ENCODE peak calls at places on chromosomes 16 and 17, in seven cellular contexts. E is AG04450; A is breast epithelium; B is effector memory CD4-positive, alpha-beta T cell; D is OCI-LY7; I is mesenchymal stem cell; K is PC-9. R is an unnamed sample.

GRCh38 chr16:38941-39892 is 14.2 kb downstream of the POLR3K start:
- DNase-seq in E (no peak), A (peak; percentile 61), B (peak; percentile 51), D (peak; percentile 86), I (no peak), K (peak; percentile 85), R (no peak)

GRCh38 chr17:75806822-75807500 is 22.4 kb downstream of the UNK start:
- DNase-seq in E (no peak), A (no peak), B (no peak), D (no peak), I (no peak), K (no peak), R (no peak)

GRCh38 chr17:7248811-7249210 is 2.7 kb downstream of the CTDNEP1 start:
- DNase-seq in E (no peak), A (no peak), B (no peak), D (no peak), I (no peak), K (no peak), R (no peak)

GRCh38 chr17:40485851-40486512 is 15.4 kb downstream of the TNS4 start:
- DNase-seq in E (peak; percentile 98), A (peak; percentile 88), B (peak; percentile 6), D (no peak), I (peak; percentile 100), K (peak; percentile 96), R (peak; percentile 99)

GRCh38 chr16:89350701-89351380 is 133.3 kb downstream of the ZNF778 start:
- DNase-seq in E (no peak), A (no peak), B (no peak), D (no peak), I (peak; percentile 44), K (no peak), R (no peak)

GRCh38 chr16:61836804-61837398 is 199.3 kb downstream of the CDH8 start:
- DNase-seq in E (no peak), A (no peak), B (no peak), D (no peak), I (no peak), K (no peak), R (no peak)

GRCh38 chr17:8451937-8452614 is 16.4 kb downstream of the NDEL1 start:
- DNase-seq in E (no peak), A (no peak), B (no peak), D (no peak), I (no peak), K (no peak), R (no peak)

GRCh38 chr16:78448658-78449327 is 349.3 kb downstream of the WWOX start:
- DNase-seq in E (no peak), A (no peak), B (no peak), D (no peak), I (no peak), K (no peak), R (no peak)

GRCh38 chr17:73017653-73018052 is 74.8 kb downstream of the SLC39A11 start:
- DNase-seq in E (peak; percentile 41), A (no peak), B (no peak), D (no peak), I (peak; percentile 58), K (no peak), R (no peak)

DNA sequence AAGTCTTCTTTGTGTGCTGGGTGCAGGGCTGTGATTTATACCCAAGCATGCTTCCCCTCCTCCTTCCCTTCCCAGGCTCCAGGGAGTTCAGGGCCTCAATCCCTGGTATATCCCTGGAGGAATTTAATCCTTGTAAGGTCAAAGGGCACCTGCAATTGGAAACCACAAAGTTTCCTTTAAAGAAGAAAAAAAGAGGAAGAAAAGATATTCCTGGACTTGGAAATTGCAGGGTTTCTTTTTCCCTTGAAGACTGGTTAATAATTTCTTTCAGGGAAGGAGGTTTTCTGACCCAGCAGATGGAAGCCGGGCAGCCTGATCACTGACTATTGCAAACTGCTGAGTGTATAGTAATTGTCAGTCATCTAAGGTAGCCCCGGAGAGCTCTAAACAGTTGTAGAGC is 182.3 kb downstream of the AATF start:
- DNase-seq in E (no peak), A (no peak), B (no peak), D (no peak), I (peak; percentile 81), K (no peak), R (no peak)
- H3K4me3 ChIP-seq in E (no peak overlapping the region), A (no peak overlapping the region), B (no peak overlapping the region), D (no peak overlapping the region), I (no peak overlapping the region), K (no peak overlapping the region), R (no peak overlapping the region)

GRCh38 chr17:55266958-55267688 is 2.4 kb downstream of the HLF start:
- DNase-seq in E (no peak), A (no peak), B (no peak), D (no peak), I (no peak), K (no peak), R (no peak)

GRCh38 chr17:55269894-55270293 is 5.1 kb downstream of the HLF start:
- DNase-seq in E (no peak), A (no peak), B (no peak), D (no peak), I (no peak), K (no peak), R (no peak)

GRCh38 chr17:55271223-55271571 is 6.4 kb downstream of the HLF start:
- DNase-seq in E (no peak), A (no peak), B (no peak), D (no peak), I (no peak), K (no peak), R (no peak)

GRCh38 chr17:55267777-55268648 is 3.3 kb downstream of the HLF start:
- DNase-seq in E (no peak), A (no peak), B (no peak), D (no peak), I (no peak), K (no peak), R (no peak)

GRCh38 chr17:55268649-55269480 is 4.1 kb downstream of the HLF start:
- DNase-seq in E (no peak), A (no peak), B (no peak), D (no peak), I (no peak), K (no peak), R (no peak)
- H3K4me3 ChIP-seq in E (no peak overlapping the region), A (no peak overlapping the region), B (no peak overlapping the region), D (no peak overlapping the region), I (no peak overlapping the region), K (no peak overlapping the region), R (no peak overlapping the region)

GRCh38 chr17:68294196-68294555 is 2.9 kb downstream of the ARSG start:
- DNase-seq in E (no peak), A (no peak), B (no peak), D (no peak), I (peak; percentile 43), K (no peak), R (no peak)

GRCh38 chr17:68290955-68291835 is at the start of the genes ARSG and SLC16A6:
- DNase-seq in E (no peak), A (peak; percentile 28), B (peak; percentile 77), D (peak; percentile 96), I (peak; percentile 79), K (peak; percentile 43), R (no peak)

GRCh38 chr17:68291836-68292688 is 767 bp downstream of the ARSG start:
- DNase-seq in E (no peak), A (peak; percentile 65), B (peak; percentile 90), D (peak; percentile 96), I (peak; percentile 85), K (peak; percentile 78), R (no peak)

GRCh38 chr17:68293490-68294195 is 2.3 kb downstream of the ARSG start:
- DNase-seq in E (no peak), A (no peak), B (no peak), D (no peak), I (no peak), K (no peak), R (no peak)

GRCh38 chr17:68292689-68293040 is 1.4 kb downstream of the ARSG start:
- DNase-seq in E (no peak), A (no peak), B (no peak), D (no peak), I (no peak), K (no peak), R (no peak)
- H3K4me3 ChIP-seq in E (no peak overlapping the region), A (peak overlapping the region; percentile 61), B (peak overlapping the region; percentile 80), D (peak overlapping the region; percentile 85), I (no peak overlapping the region), K (peak overlapping the region; percentile 76), R (no peak overlapping the region)

DNA sequence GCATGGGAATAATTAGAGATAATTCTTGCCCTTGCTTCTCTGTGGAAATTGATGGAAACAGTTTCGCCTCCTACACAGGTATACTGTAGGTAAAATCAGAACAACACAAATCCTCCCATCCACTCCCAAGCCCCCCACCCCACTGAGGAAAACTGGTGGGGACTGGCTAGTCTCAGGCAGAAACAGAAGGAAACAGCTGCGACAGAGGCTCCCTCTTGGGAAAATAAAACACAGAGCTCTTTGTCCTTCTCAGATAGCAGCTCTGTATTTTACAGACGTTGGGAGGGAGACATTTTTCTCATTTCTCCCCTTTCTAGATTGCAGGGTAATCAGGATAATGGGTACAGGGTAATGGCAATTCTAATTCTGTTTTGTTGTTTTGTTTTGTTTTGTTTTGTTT is 1.1 kb downstream of the SLFN13 start:
- DNase-seq in E (no peak), A (no peak), B (no peak), D (no peak), I (no peak), K (no peak), R (no peak)
- H3K4me3 ChIP-seq in E (peak overlapping the region; percentile 21), A (no peak overlapping the region), B (peak overlapping the region; percentile 55), D (no peak overlapping the region), I (no peak overlapping the region), K (no peak overlapping the region), R (no peak overlapping the region)

GRCh38 chr17:43830510-43831145 is 2.3 kb downstream of the MPP3 start:
- DNase-seq in E (no peak), A (no peak), B (no peak), D (no peak), I (no peak), K (no peak), R (no peak)

GRCh38 chr17:43831633-43832032 is 1.3 kb downstream of the MPP3 start:
- DNase-seq in E (no peak), A (no peak), B (no peak), D (no peak), I (no peak), K (no peak), R (no peak)

GRCh38 chr17:43832168-43832975 is 574 bp downstream of the MPP3 start:
- DNase-seq in E (peak; percentile 13), A (no peak), B (peak; percentile 1), D (no peak), I (peak; percentile 74), K (peak; percentile 75), R (peak; percentile 12)

GRCh38 chr17:43834106-43834505 is 1.2 kb upstream of the MPP3 start:
- DNase-seq in E (no peak), A (no peak), B (no peak), D (no peak), I (no peak), K (peak; percentile 51), R (peak; percentile 28)

GRCh38 chr17:43832976-43833829 is at the start of gene MPP3:
- DNase-seq in E (no peak), A (peak; percentile 50), B (peak; percentile 17), D (no peak), I (peak; percentile 70), K (no peak), R (peak; percentile 16)
- H3K4me3 ChIP-seq in E (peak within 1 kb of the TSS; percentile 70), A (peak within 1 kb of the TSS; percentile 64), B (peak within 1 kb of the TSS; percentile 50), D (no peak within 1 kb of the TSS), I (peak within 1 kb of the TSS; percentile 67), K (peak within 1 kb of the TSS; percentile 60), R (peak within 1 kb of the TSS; percentile 63)

R was measured in skeletal muscle cell.